ENCODE peak calls at places on chromosomes 3 and 15, in six cellular contexts. One of them, this sample, is unnamed.

GRCh38 chr3:125116311-125117069 is 60.7 kb upstream of the HEG1 start:
- DNase-seq in stomach: no peak
- DNase-seq in heart left ventricle: no peak
- DNase-seq in SK-N-SH: no peak
- DNase-seq in GM12865: peak; percentile 58
- DNase-seq in brain microvascular endothelial cell: no peak
- DNase-seq in this sample: no peak

GRCh38 chr3:160040181-160040580 is 51.5 kb downstream of the IL12A start:
- DNase-seq in stomach: no peak
- DNase-seq in heart left ventricle: no peak
- DNase-seq in SK-N-SH: no peak
- DNase-seq in GM12865: no peak
- DNase-seq in brain microvascular endothelial cell: no peak
- DNase-seq in this sample: no peak

GRCh38 chr15:31276596-31277298 is 49.9 kb upstream of the KLF13 start:
- DNase-seq in stomach: peak; percentile 21
- DNase-seq in heart left ventricle: no peak
- DNase-seq in SK-N-SH: peak; percentile 34
- DNase-seq in GM12865: no peak
- DNase-seq in brain microvascular endothelial cell: no peak
- DNase-seq in this sample: no peak

GRCh38 chr3:4829031-4829394 is 150.2 kb upstream of the BHLHE40 start:
- DNase-seq in stomach: no peak
- DNase-seq in heart left ventricle: no peak
- DNase-seq in SK-N-SH: no peak
- DNase-seq in GM12865: peak; percentile 64
- DNase-seq in brain microvascular endothelial cell: no peak
- DNase-seq in this sample: no peak

GRCh38 chr15:84400820-84401219 is 165.2 kb downstream of the GOLGA6L4 start:
- DNase-seq in stomach: no peak
- DNase-seq in heart left ventricle: peak; percentile 5
- DNase-seq in SK-N-SH: no peak
- DNase-seq in GM12865: no peak
- DNase-seq in brain microvascular endothelial cell: no peak
- DNase-seq in this sample: no peak

GRCh38 chr3:50126287-50127211 is 28.6 kb upstream of the SEMA3F start:
- DNase-seq in stomach: peak; percentile 65
- DNase-seq in heart left ventricle: peak; percentile 13
- DNase-seq in SK-N-SH: peak; percentile 58
- DNase-seq in GM12865: no peak
- DNase-seq in brain microvascular endothelial cell: no peak
- DNase-seq in this sample: no peak

GRCh38 chr3:20904674-20905073 is 718.7 kb upstream of the SGO1 start:
- DNase-seq in stomach: no peak
- DNase-seq in heart left ventricle: no peak
- DNase-seq in SK-N-SH: no peak
- DNase-seq in GM12865: no peak
- DNase-seq in brain microvascular endothelial cell: no peak
- DNase-seq in this sample: no peak

GRCh38 chr3:109050591-109051167 is 67.3 kb downstream of the MORC1 start:
- DNase-seq in stomach: no peak
- DNase-seq in heart left ventricle: no peak
- DNase-seq in SK-N-SH: peak; percentile 20
- DNase-seq in GM12865: peak; percentile 69
- DNase-seq in brain microvascular endothelial cell: peak; percentile 7
- DNase-seq in this sample: no peak

GRCh38 chr3:123818921-123819429 is 65.2 kb downstream of the MYLK start:
- DNase-seq in stomach: no peak
- DNase-seq in heart left ventricle: no peak
- DNase-seq in SK-N-SH: no peak
- DNase-seq in GM12865: no peak
- DNase-seq in brain microvascular endothelial cell: peak; percentile 62
- DNase-seq in this sample: no peak

GRCh38 chr3:55549172-55549571 is 62.1 kb upstream of the WNT5A start:
- DNase-seq in stomach: no peak
- DNase-seq in heart left ventricle: no peak
- DNase-seq in SK-N-SH: peak; percentile 44
- DNase-seq in GM12865: no peak
- DNase-seq in brain microvascular endothelial cell: no peak
- DNase-seq in this sample: no peak

GRCh38 chr15:66714543-66714981 is 12.5 kb downstream of the SMAD6 start:
- DNase-seq in stomach: no peak
- DNase-seq in heart left ventricle: peak; percentile 16
- DNase-seq in SK-N-SH: no peak
- DNase-seq in GM12865: no peak
- DNase-seq in brain microvascular endothelial cell: no peak
- DNase-seq in this sample: no peak
- H3K4me3 ChIP-seq in stomach: no peak overlapping the region
- H3K4me3 ChIP-seq in heart left ventricle: no peak overlapping the region
- H3K4me3 ChIP-seq in SK-N-SH: no peak overlapping the region
- H3K4me3 ChIP-seq in GM12865: no peak overlapping the region
- H3K4me3 ChIP-seq in brain microvascular endothelial cell: no peak overlapping the region
- H3K4me3 ChIP-seq in this sample: no peak overlapping the region

GRCh38 chr3:48240711-48241491 is at the start of gene ZNF589:
- DNase-seq in stomach: peak; percentile 97
- DNase-seq in heart left ventricle: peak; percentile 93
- DNase-seq in SK-N-SH: peak; percentile 94
- DNase-seq in GM12865: peak; percentile 97
- DNase-seq in brain microvascular endothelial cell: peak; percentile 87
- DNase-seq in this sample: peak; percentile 50

GRCh38 chr3:48236531-48236930 is 4.4 kb upstream of the ZNF589 start:
- DNase-seq in stomach: no peak
- DNase-seq in heart left ventricle: no peak
- DNase-seq in SK-N-SH: no peak
- DNase-seq in GM12865: no peak
- DNase-seq in brain microvascular endothelial cell: no peak
- DNase-seq in this sample: no peak

GRCh38 chr3:48238506-48239085 is 2.3 kb upstream of the ZNF589 start:
- DNase-seq in stomach: no peak
- DNase-seq in heart left ventricle: no peak
- DNase-seq in SK-N-SH: no peak
- DNase-seq in GM12865: no peak
- DNase-seq in brain microvascular endothelial cell: no peak
- DNase-seq in this sample: no peak

GRCh38 chr3:48243886-48244285 is 3.0 kb downstream of the ZNF589 start:
- DNase-seq in stomach: no peak
- DNase-seq in heart left ventricle: no peak
- DNase-seq in SK-N-SH: no peak
- DNase-seq in GM12865: no peak
- DNase-seq in brain microvascular endothelial cell: no peak
- DNase-seq in this sample: no peak

DNA sequence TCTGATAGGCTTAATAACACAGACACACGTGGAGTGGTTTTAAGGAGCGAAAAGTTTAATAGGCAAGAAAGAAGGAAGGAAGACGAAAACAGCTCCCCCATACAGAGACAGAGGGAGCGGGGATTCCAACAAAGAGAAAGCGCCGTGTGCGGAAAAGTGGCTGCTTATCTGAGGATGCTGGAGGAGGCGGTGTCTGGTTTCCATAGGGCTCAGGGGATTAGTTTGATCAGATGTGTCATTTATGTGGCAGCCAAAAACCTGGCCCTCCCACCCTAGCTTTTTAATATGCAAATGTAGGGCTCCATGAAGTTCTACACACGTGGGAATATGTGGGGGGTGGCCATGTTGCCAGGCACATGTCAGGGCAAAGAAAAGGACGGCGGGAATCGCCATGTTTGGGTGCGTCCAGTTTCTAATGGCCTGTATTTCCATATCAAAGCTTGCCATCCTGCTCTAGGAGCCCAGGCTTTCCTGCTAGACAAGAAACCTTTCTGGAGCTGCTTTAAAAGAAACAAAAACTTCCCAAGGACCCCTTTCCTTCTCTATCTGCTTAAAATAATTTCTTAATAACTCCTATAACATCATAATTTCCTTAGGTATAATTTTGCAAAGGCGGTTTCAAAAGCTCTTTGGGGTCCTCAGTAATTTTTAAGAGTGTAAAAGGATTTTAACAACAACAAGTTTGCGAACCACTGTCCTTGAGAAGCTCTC is 749 bp upstream of the ZNF589 start:
- DNase-seq in stomach: no peak
- DNase-seq in heart left ventricle: no peak
- DNase-seq in SK-N-SH: no peak
- DNase-seq in GM12865: no peak
- DNase-seq in brain microvascular endothelial cell: no peak
- DNase-seq in this sample: no peak
- H3K4me3 ChIP-seq in stomach: peak overlapping the region; percentile 72
- H3K4me3 ChIP-seq in heart left ventricle: peak overlapping the region; percentile 80
- H3K4me3 ChIP-seq in SK-N-SH: no peak overlapping the region
- H3K4me3 ChIP-seq in GM12865: peak overlapping the region; percentile 36
- H3K4me3 ChIP-seq in brain microvascular endothelial cell: no peak overlapping the region
- H3K4me3 ChIP-seq in this sample: no peak overlapping the region

GRCh38 chr15:64807751-64808222 is 17.7 kb downstream of the PIF1 start:
- DNase-seq in stomach: no peak
- DNase-seq in heart left ventricle: no peak
- DNase-seq in SK-N-SH: no peak
- DNase-seq in GM12865: no peak
- DNase-seq in brain microvascular endothelial cell: no peak
- DNase-seq in this sample: no peak
- H3K4me3 ChIP-seq in stomach: peak overlapping the region; percentile 11
- H3K4me3 ChIP-seq in heart left ventricle: no peak overlapping the region
- H3K4me3 ChIP-seq in SK-N-SH: no peak overlapping the region
- H3K4me3 ChIP-seq in GM12865: no peak overlapping the region
- H3K4me3 ChIP-seq in brain microvascular endothelial cell: no peak overlapping the region
- H3K4me3 ChIP-seq in this sample: no peak overlapping the region

DNA sequence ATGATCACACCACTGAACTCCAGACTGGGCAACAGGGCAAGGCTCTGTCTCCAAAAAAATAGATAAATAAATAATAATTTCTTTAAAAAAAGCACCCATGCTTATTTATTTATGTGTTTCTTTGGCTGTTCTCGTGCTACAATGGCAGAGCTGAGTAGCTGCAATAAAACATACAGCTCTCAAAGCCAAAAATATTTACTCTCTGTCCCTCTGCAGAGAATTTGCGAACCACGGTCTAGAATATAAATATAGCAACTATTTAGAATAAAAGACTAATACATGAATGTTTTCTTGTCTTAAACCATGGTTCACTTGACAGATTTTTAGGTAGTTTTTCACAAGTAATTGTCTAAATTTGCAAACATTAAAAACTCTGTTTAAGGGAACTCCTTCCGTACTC is 72.7 kb downstream of the ADAM10 start:
- DNase-seq in stomach: no peak
- DNase-seq in heart left ventricle: no peak
- DNase-seq in SK-N-SH: no peak
- DNase-seq in GM12865: no peak
- DNase-seq in brain microvascular endothelial cell: no peak
- DNase-seq in this sample: no peak
- H3K4me3 ChIP-seq in stomach: no peak overlapping the region
- H3K4me3 ChIP-seq in heart left ventricle: no peak overlapping the region
- H3K4me3 ChIP-seq in SK-N-SH: no peak overlapping the region
- H3K4me3 ChIP-seq in GM12865: no peak overlapping the region
- H3K4me3 ChIP-seq in brain microvascular endothelial cell: no peak overlapping the region
- H3K4me3 ChIP-seq in this sample: no peak overlapping the region

DNA sequence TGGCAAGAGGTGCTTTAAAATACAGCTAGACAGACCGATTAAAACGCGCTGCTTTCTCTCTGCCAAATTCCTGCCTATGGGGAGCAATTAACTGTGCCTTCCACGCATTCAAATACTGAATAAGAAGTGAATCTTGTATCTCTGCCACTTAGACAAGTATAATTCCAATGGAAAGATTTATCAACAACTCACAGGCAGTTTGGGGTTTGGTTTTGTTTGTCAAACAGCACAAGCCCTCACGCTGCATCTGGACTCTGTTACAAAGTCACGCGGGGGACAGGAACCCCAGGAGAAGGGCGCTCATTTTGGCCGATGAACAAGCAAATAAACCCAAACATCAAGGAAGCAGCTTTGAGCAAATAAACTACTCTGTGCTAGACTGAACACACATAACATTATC is 61.8 kb upstream of the TMCO5A start:
- DNase-seq in stomach: no peak
- DNase-seq in heart left ventricle: no peak
- DNase-seq in SK-N-SH: no peak
- DNase-seq in GM12865: no peak
- DNase-seq in brain microvascular endothelial cell: no peak
- DNase-seq in this sample: no peak
- H3K4me3 ChIP-seq in stomach: no peak overlapping the region
- H3K4me3 ChIP-seq in heart left ventricle: no peak overlapping the region
- H3K4me3 ChIP-seq in SK-N-SH: peak overlapping the region; percentile 26
- H3K4me3 ChIP-seq in GM12865: no peak overlapping the region
- H3K4me3 ChIP-seq in brain microvascular endothelial cell: no peak overlapping the region
- H3K4me3 ChIP-seq in this sample: no peak overlapping the region

This sample was measured in Panc1.